ENCODE peak calls at places on chromosomes 16 and 17, in five cellular contexts. I is breast epithelium, H is colonic mucosa, W is astrocyte of the cerebellum, C is fibroblast of mammary gland. O is an unnamed sample.
A peak's percentile ranks its signal among the peaks of the same experiment; 100 is the strongest.

GRCh38 chr16:84349852-84350565 is 18.3 kb upstream of the ATP2C2 start:
- DNase-seq in I (no peak), H (peak; percentile 83), W (no peak), C (no peak), O (no peak)

GRCh38 chr16:8720080-8720966 is 45.9 kb downstream of the ABAT start:
- DNase-seq in I (no peak), H (no peak), W (no peak), C (no peak), O (no peak)

GRCh38 chr16:73601911-73602310 is 554.0 kb upstream of the ZFHX3 start:
- DNase-seq in I (no peak), H (no peak), W (no peak), C (no peak), O (no peak)

GRCh38 chr16:57732683-57733082 is 2.9 kb upstream of the KATNB1 start:
- DNase-seq in I (no peak), H (no peak), W (no peak), C (no peak), O (no peak)

GRCh38 chr16:21277927-21278706 is at the start of gene CRYM:
- DNase-seq in I (peak; percentile 32), H (peak; percentile 83), W (no peak), C (peak; percentile 25), O (no peak)

GRCh38 chr16:64983983-64984382 is 137.9 kb downstream of the CDH11 start:
- DNase-seq in I (no peak), H (peak; percentile 26), W (peak; percentile 62), C (peak; percentile 92), O (peak; percentile 50)

GRCh38 chr17:9571201-9571600 is 4.4 kb downstream of the STX8 start:
- DNase-seq in I (no peak), H (no peak), W (no peak), C (no peak), O (no peak)

GRCh38 chr17:54983260-54983659 is 14.7 kb downstream of the STXBP4 start:
- DNase-seq in I (no peak), H (no peak), W (no peak), C (no peak), O (no peak)

GRCh38 chr16:20166531-20167235 is 93.0 kb upstream of the GPR139 start:
- DNase-seq in I (no peak), H (no peak), W (no peak), C (no peak), O (peak; percentile 11)

GRCh38 chr16:60123387-60124023 is 1389.4 kb upstream of the GOT2 start:
- DNase-seq in I (no peak), H (no peak), W (peak; percentile 61), C (peak; percentile 1), O (no peak)

GRCh38 chr17:29401237-29401636 is 11.1 kb downstream of the TAOK1 start:
- DNase-seq in I (no peak), H (no peak), W (no peak), C (no peak), O (no peak)

GRCh38 chr16:88478115-88478514 is 25.0 kb downstream of the ZFPM1 start:
- DNase-seq in I (no peak), H (no peak), W (no peak), C (no peak), O (no peak)

GRCh38 chr16:2663553-2664521 is 18.5 kb upstream of the KCTD5 start:
- DNase-seq in I (no peak), H (peak; percentile 49), W (no peak), C (peak; percentile 88), O (no peak)

GRCh38 chr17:28612936-28613872 is 781 bp downstream of the RSKR start:
- DNase-seq in I (no peak), H (peak; percentile 29), W (peak; percentile 20), C (peak; percentile 30), O (no peak)

GRCh38 chr17:80359422-80360110 is 55.4 kb upstream of the ENDOV start:
- DNase-seq in I (no peak), H (no peak), W (no peak), C (peak; percentile 6), O (no peak)

GRCh38 chr17:49866882-49867413 is 19.1 kb upstream of the TAC4 start:
- DNase-seq in I (no peak), H (no peak), W (no peak), C (no peak), O (no peak)

GRCh38 chr17:65473363-65473762 is 88.1 kb downstream of the AXIN2 start:
- DNase-seq in I (no peak), H (no peak), W (no peak), C (no peak), O (no peak)

GRCh38 chr17:73091770-73092517 is 544 bp downstream of the SLC39A11 start:
- DNase-seq in I (no peak), H (peak; percentile 60), W (no peak), C (no peak), O (no peak)

GRCh38 chr17:48972749-48973097 is 4.3 kb upstream of the GIP start:
- DNase-seq in I (no peak), H (no peak), W (no peak), C (no peak), O (no peak)

GRCh38 chr16:87895641-87896141 is 26.4 kb upstream of the SLC7A5 start:
- DNase-seq in I (no peak), H (no peak), W (peak; percentile 12), C (peak; percentile 80), O (no peak)

GRCh38 chr16:30706046-30706445 is 7.1 kb downstream of the SRCAP start:
- DNase-seq in I (no peak), H (no peak), W (no peak), C (no peak), O (no peak)

GRCh38 chr17:77076046-77076882 is 64.5 kb upstream of the SEC14L1 start:
- DNase-seq in I (no peak), H (no peak), W (no peak), C (no peak), O (no peak)

GRCh38 chr16:78499399-78499798 is 399.9 kb downstream of the WWOX start:
- DNase-seq in I (no peak), H (no peak), W (no peak), C (no peak), O (no peak)

GRCh38 chr17:61340431-61340830 is 59.2 kb upstream of the TBX2 start:
- DNase-seq in I (no peak), H (no peak), W (no peak), C (peak; percentile 36), O (no peak)

GRCh38 chr16:67443299-67443698 is 12.4 kb downstream of the HSD11B2 start:
- DNase-seq in I (no peak), H (no peak), W (no peak), C (peak; percentile 88), O (no peak)

GRCh38 chr16:22141746-22142145 is 20.6 kb upstream of the SDR42E2 start:
- DNase-seq in I (no peak), H (no peak), W (no peak), C (peak; percentile 47), O (no peak)

GRCh38 chr17:63222655-63223054 is 223.5 kb downstream of the CYB561 start:
- DNase-seq in I (no peak), H (no peak), W (peak; percentile 1), C (peak; percentile 57), O (no peak)

GRCh38 chr16:4390266-4391260 is 18.9 kb downstream of the VASN start:
- DNase-seq in I (no peak), H (no peak), W (no peak), C (no peak), O (no peak)

GRCh38 chr17:82520041-82520910 is 744 bp downstream of the FOXK2 start:
- DNase-seq in I (no peak), H (peak; percentile 39), W (no peak), C (no peak), O (no peak)

GRCh38 chr16:72126429-72126765 is 32.8 kb downstream of the DHX38 start:
- DNase-seq in I (no peak), H (no peak), W (no peak), C (no peak), O (no peak)

GRCh38 chr17:27579304-27579703 is 51.7 kb upstream of the LGALS9 start:
- DNase-seq in I (no peak), H (no peak), W (no peak), C (no peak), O (no peak)

GRCh38 chr17:73358668-73359067 is 46.9 kb upstream of the CDC42EP4 start:
- DNase-seq in I (peak; percentile 73), H (no peak), W (no peak), C (no peak), O (no peak)

GRCh38 chr16:31664683-31665482 is 137.2 kb downstream of the AHSP start:
- DNase-seq in I (no peak), H (no peak), W (no peak), C (no peak), O (no peak)

GRCh38 chr17:11608396-11608795 is 10.1 kb downstream of the DNAH9 start:
- DNase-seq in I (peak; percentile 29), H (peak; percentile 80), W (no peak), C (no peak), O (no peak)

GRCh38 chr17:4802228-4802627 is at the start of gene C17orf114:
- DNase-seq in I (no peak), H (no peak), W (no peak), C (no peak), O (no peak)

GRCh38 chr17:54899201-54899600 is 1.5 kb upstream of the TOM1L1 start:
- DNase-seq in I (no peak), H (no peak), W (no peak), C (no peak), O (no peak)

DNA sequence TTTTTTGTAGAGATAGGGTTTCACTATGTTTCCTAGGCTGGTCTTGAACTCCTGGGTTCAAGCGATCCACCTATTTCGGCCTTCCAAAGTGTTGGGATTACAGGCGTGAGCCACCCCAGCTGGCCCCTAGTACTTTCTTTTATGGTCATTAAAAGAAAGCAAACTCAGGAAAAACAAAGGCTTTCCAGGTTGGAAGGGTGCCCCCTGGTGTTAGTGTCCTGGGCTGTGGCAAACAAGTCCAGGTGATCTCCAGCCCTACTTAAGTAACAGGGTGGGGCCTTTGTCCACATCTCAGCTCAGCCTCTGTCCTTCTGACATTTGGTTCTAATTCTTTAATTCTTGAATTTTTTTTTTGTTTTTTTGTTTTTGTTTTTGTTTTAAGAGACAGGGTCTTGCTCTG is 6.9 kb downstream of the IGFBP4 start:
- DNase-seq in I (no peak), H (peak; percentile 92), W (no peak), C (peak; percentile 69), O (no peak)
- H3K4me3 ChIP-seq in I (no peak overlapping the region), H (no peak overlapping the region), W (no peak overlapping the region), C (no peak overlapping the region), O (no peak overlapping the region)

GRCh38 chr17:20896153-20896649 is 146.6 kb downstream of the USP22 start:
- DNase-seq in I (no peak), H (peak; percentile 19), W (no peak), C (peak; percentile 8), O (no peak)
- TF ChIP-seq CTCF in I (no peak), H (no peak), W (no peak), C (peak; percentile 8), O (peak; percentile 33)

GRCh38 chr17:7136266-7136877 is 21.8 kb upstream of the ASGR2 start:
- DNase-seq in I (peak; percentile 66), H (peak; percentile 77), W (peak; percentile 47), C (peak; percentile 68), O (peak; percentile 5)
- H3K4me3 ChIP-seq in I (no peak overlapping the region), H (no peak overlapping the region), W (no peak overlapping the region), C (no peak overlapping the region), O (no peak overlapping the region)

DNA sequence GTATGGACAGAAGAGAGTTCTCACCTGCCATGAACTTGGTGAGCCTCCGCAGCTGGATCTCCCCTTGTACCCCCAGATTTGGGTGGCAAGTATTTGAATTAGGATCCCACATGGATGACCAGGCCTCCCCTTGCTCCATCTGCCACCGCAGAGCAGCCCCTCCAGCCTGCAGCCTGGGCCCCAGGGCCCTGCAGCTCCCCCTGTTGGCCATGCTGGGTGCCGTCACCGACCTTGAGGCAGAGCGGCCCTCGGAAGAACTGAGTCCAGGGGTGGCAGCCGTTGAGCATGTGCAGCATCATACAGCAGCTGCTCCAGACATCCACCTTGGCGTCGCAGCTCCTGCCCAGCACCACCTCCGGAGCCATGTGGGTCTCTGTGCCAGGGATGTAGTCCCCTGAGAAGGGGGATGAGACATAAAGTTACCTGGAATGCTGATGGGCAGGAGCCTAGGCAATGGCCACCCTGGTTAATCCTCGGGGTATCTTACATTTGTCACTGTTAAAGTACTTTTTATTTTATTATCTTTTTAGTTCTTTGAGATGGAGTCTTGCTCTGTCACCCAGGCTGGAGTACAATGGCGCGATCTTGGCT is 9.0 kb upstream of the SPATA32 start:
- DNase-seq in I (no peak), H (no peak), W (no peak), C (no peak), O (no peak)
- TF ChIP-seq CTCF in I (no peak), H (peak; percentile 43), W (peak; percentile 66), C (peak; percentile 48), O (peak; percentile 69)